ENCODE peak calls at places on chromosomes 3 and 15, in eight cellular contexts. One of them, this sample, is unnamed.
A peak's percentile ranks its signal among the peaks of the same experiment; 100 is the strongest.

GRCh38 chr15:49145651-49146609 is 9.5 kb downstream of the COPS2 start:
- DNase-seq in MCF 10A: peak; percentile 58
- DNase-seq in pancreas: no peak
- DNase-seq in cardiac fibroblast: peak; percentile 85
- DNase-seq in body of pancreas: peak; percentile 48
- DNase-seq in GM13976: peak; percentile 21
- DNase-seq in lower lobe of right lung: no peak
- DNase-seq in CD4-positive, alpha-beta T cell: peak; percentile 4
- DNase-seq in this sample: no peak

GRCh38 chr15:55247276-55247675 is 42.3 kb downstream of the RAB27A start:
- DNase-seq in MCF 10A: no peak
- DNase-seq in pancreas: no peak
- DNase-seq in cardiac fibroblast: no peak
- DNase-seq in body of pancreas: no peak
- DNase-seq in GM13976: no peak
- DNase-seq in lower lobe of right lung: no peak
- DNase-seq in CD4-positive, alpha-beta T cell: no peak
- DNase-seq in this sample: no peak

GRCh38 chr3:115581347-115582135 is 41.8 kb upstream of the GAP43 start:
- DNase-seq in MCF 10A: peak; percentile 46
- DNase-seq in pancreas: no peak
- DNase-seq in cardiac fibroblast: peak; percentile 32
- DNase-seq in body of pancreas: no peak
- DNase-seq in GM13976: no peak
- DNase-seq in lower lobe of right lung: no peak
- DNase-seq in CD4-positive, alpha-beta T cell: no peak
- DNase-seq in this sample: no peak

GRCh38 chr15:52183562-52184173 is 7.5 kb downstream of the GNB5 start:
- DNase-seq in MCF 10A: peak; percentile 55
- DNase-seq in pancreas: no peak
- DNase-seq in cardiac fibroblast: peak; percentile 68
- DNase-seq in body of pancreas: peak; percentile 59
- DNase-seq in GM13976: no peak
- DNase-seq in lower lobe of right lung: no peak
- DNase-seq in CD4-positive, alpha-beta T cell: no peak
- DNase-seq in this sample: no peak

GRCh38 chr3:10223676-10224639 is 24.3 kb upstream of the TATDN2 start:
- DNase-seq in MCF 10A: no peak
- DNase-seq in pancreas: no peak
- DNase-seq in cardiac fibroblast: peak; percentile 26
- DNase-seq in body of pancreas: no peak
- DNase-seq in GM13976: peak; percentile 60
- DNase-seq in lower lobe of right lung: no peak
- DNase-seq in CD4-positive, alpha-beta T cell: peak; percentile 15
- DNase-seq in this sample: no peak

GRCh38 chr15:94582368-94582767 is 351.0 kb downstream of the MCTP2 start:
- DNase-seq in MCF 10A: peak; percentile 62
- DNase-seq in pancreas: no peak
- DNase-seq in cardiac fibroblast: no peak
- DNase-seq in body of pancreas: no peak
- DNase-seq in GM13976: peak; percentile 4
- DNase-seq in lower lobe of right lung: no peak
- DNase-seq in CD4-positive, alpha-beta T cell: no peak
- DNase-seq in this sample: no peak

GRCh38 chr15:74180689-74181602 is 7.4 kb downstream of the ISLR start:
- DNase-seq in MCF 10A: no peak
- DNase-seq in pancreas: no peak
- DNase-seq in cardiac fibroblast: no peak
- DNase-seq in body of pancreas: no peak
- DNase-seq in GM13976: no peak
- DNase-seq in lower lobe of right lung: peak; percentile 41
- DNase-seq in CD4-positive, alpha-beta T cell: no peak
- DNase-seq in this sample: no peak

GRCh38 chr3:61627768-61628185 is 66.4 kb downstream of the PTPRG start:
- DNase-seq in MCF 10A: peak; percentile 67
- DNase-seq in pancreas: no peak
- DNase-seq in cardiac fibroblast: peak; percentile 89
- DNase-seq in body of pancreas: peak; percentile 31
- DNase-seq in GM13976: no peak
- DNase-seq in lower lobe of right lung: no peak
- DNase-seq in CD4-positive, alpha-beta T cell: no peak
- DNase-seq in this sample: no peak

GRCh38 chr3:23324745-23325144 is 121.6 kb downstream of the UBE2E2 start:
- DNase-seq in MCF 10A: peak; percentile 43
- DNase-seq in pancreas: no peak
- DNase-seq in cardiac fibroblast: peak; percentile 63
- DNase-seq in body of pancreas: no peak
- DNase-seq in GM13976: no peak
- DNase-seq in lower lobe of right lung: no peak
- DNase-seq in CD4-positive, alpha-beta T cell: no peak
- DNase-seq in this sample: no peak

GRCh38 chr3:9747267-9747666 is 2.5 kb upstream of the OGG1 start:
- DNase-seq in MCF 10A: no peak
- DNase-seq in pancreas: no peak
- DNase-seq in cardiac fibroblast: peak; percentile 70
- DNase-seq in body of pancreas: no peak
- DNase-seq in GM13976: no peak
- DNase-seq in lower lobe of right lung: no peak
- DNase-seq in CD4-positive, alpha-beta T cell: no peak
- DNase-seq in this sample: no peak

GRCh38 chr3:126344380-126345041 is 12.7 kb downstream of the KLF15 start:
- DNase-seq in MCF 10A: no peak
- DNase-seq in pancreas: no peak
- DNase-seq in cardiac fibroblast: no peak
- DNase-seq in body of pancreas: no peak
- DNase-seq in GM13976: no peak
- DNase-seq in lower lobe of right lung: peak; percentile 39
- DNase-seq in CD4-positive, alpha-beta T cell: no peak
- DNase-seq in this sample: peak; percentile 3

GRCh38 chr15:67051088-67051659 is 14.2 kb upstream of the SMAD3 start:
- DNase-seq in MCF 10A: no peak
- DNase-seq in pancreas: peak; percentile 46
- DNase-seq in cardiac fibroblast: no peak
- DNase-seq in body of pancreas: peak; percentile 63
- DNase-seq in GM13976: no peak
- DNase-seq in lower lobe of right lung: no peak
- DNase-seq in CD4-positive, alpha-beta T cell: no peak
- DNase-seq in this sample: no peak

GRCh38 chr3:100159564-100160153 is 45.4 kb upstream of the FILIP1L start:
- DNase-seq in MCF 10A: no peak
- DNase-seq in pancreas: no peak
- DNase-seq in cardiac fibroblast: peak; percentile 81
- DNase-seq in body of pancreas: no peak
- DNase-seq in GM13976: no peak
- DNase-seq in lower lobe of right lung: no peak
- DNase-seq in CD4-positive, alpha-beta T cell: no peak
- DNase-seq in this sample: no peak

GRCh38 chr3:4107430-4107829 is 195.7 kb upstream of the SETMAR start:
- DNase-seq in MCF 10A: no peak
- DNase-seq in pancreas: no peak
- DNase-seq in cardiac fibroblast: no peak
- DNase-seq in body of pancreas: no peak
- DNase-seq in GM13976: no peak
- DNase-seq in lower lobe of right lung: no peak
- DNase-seq in CD4-positive, alpha-beta T cell: no peak
- DNase-seq in this sample: no peak

GRCh38 chr3:151792411-151792810 is 21.5 kb upstream of the AADAC start:
- DNase-seq in MCF 10A: no peak
- DNase-seq in pancreas: no peak
- DNase-seq in cardiac fibroblast: no peak
- DNase-seq in body of pancreas: peak; percentile 54
- DNase-seq in GM13976: no peak
- DNase-seq in lower lobe of right lung: no peak
- DNase-seq in CD4-positive, alpha-beta T cell: no peak
- DNase-seq in this sample: no peak

GRCh38 chr3:151796105-151796705 is 17.7 kb upstream of the AADAC start:
- DNase-seq in MCF 10A: no peak
- DNase-seq in pancreas: no peak
- DNase-seq in cardiac fibroblast: peak; percentile 61
- DNase-seq in body of pancreas: no peak
- DNase-seq in GM13976: no peak
- DNase-seq in lower lobe of right lung: no peak
- DNase-seq in CD4-positive, alpha-beta T cell: no peak
- DNase-seq in this sample: no peak

GRCh38 chr3:151789853-151790463 is 24.0 kb upstream of the AADAC start:
- DNase-seq in MCF 10A: no peak
- DNase-seq in pancreas: no peak
- DNase-seq in cardiac fibroblast: no peak
- DNase-seq in body of pancreas: no peak
- DNase-seq in GM13976: no peak
- DNase-seq in lower lobe of right lung: no peak
- DNase-seq in CD4-positive, alpha-beta T cell: no peak
- DNase-seq in this sample: no peak

GRCh38 chr3:151795276-151795675 is 18.6 kb upstream of the AADAC start:
- DNase-seq in MCF 10A: peak; percentile 62
- DNase-seq in pancreas: no peak
- DNase-seq in cardiac fibroblast: peak; percentile 85
- DNase-seq in body of pancreas: no peak
- DNase-seq in GM13976: no peak
- DNase-seq in lower lobe of right lung: no peak
- DNase-seq in CD4-positive, alpha-beta T cell: no peak
- DNase-seq in this sample: no peak

DNA sequence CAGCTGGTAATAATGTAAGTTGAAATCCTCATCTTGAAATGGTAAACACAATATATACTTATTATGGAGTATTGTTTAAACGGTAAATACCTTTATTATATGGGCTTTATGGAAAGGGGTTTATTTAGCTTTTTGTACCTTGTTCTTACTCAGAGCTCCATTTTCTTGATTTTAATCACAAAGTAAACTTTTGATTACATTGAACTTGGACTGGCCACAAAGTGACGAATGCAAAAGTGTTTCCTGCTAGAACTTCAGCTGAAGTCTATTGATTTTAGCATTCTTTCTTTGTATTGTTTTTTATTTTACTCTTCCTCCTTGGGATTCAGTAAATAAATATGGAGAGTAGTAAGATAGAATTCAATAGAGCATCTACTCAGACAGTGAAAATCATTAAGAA is 19.8 kb upstream of the AADAC start:
- DNase-seq in MCF 10A: no peak
- DNase-seq in pancreas: no peak
- DNase-seq in cardiac fibroblast: no peak
- DNase-seq in body of pancreas: peak; percentile 32
- DNase-seq in GM13976: no peak
- DNase-seq in lower lobe of right lung: no peak
- DNase-seq in CD4-positive, alpha-beta T cell: no peak
- DNase-seq in this sample: no peak
- TF ChIP-seq CTCF in MCF 10A: no peak
- TF ChIP-seq CTCF in pancreas: no peak
- TF ChIP-seq CTCF in cardiac fibroblast: no peak
- TF ChIP-seq CTCF in body of pancreas: no peak
- TF ChIP-seq CTCF in GM13976: no peak
- TF ChIP-seq CTCF in lower lobe of right lung: no peak
- TF ChIP-seq CTCF in CD4-positive, alpha-beta T cell: no peak
- TF ChIP-seq CTCF in this sample: no peak

DNA sequence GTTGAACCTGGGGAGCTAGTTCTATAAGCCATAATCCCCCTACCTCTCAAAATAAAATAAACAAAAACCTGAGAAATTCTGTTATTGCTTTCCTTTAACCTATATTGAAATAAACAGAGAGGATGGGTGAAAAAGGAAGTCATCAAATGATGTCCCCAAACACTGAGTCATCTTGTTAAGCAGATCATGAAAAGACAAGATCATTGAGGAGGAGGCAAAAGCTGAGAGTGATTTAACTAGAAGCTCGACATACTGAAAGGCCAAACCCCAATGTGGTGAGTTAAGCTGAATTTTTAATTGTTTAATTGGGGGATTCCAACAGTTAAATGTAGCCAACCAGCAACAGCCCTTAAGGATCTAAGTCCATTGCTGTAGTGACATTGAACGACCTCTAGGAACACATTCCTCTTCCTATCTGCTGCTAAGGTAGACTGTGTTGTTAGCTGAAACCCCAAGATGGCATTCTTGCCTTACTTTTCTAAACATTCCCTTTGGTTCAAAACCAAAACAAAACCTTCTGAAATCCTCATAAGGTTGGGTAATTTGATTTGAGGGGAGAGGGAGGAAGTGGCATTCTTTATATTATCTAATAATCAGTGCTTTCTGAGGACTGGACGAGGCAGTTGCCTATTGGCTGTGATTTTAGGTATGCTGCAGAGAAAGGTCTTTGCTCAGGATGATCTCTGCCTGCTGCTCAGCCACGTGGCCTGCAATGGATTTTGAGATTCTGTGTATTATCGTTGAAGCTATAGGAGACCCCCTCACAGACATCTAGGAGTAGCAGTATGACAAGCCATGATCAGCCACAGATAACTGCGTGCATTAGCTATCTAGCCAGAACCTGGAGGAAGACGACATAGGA is 62.7 kb upstream of the BNIP2 start:
- DNase-seq in MCF 10A: peak; percentile 54
- DNase-seq in pancreas: no peak
- DNase-seq in cardiac fibroblast: peak; percentile 32
- DNase-seq in body of pancreas: no peak
- DNase-seq in GM13976: no peak
- DNase-seq in lower lobe of right lung: no peak
- DNase-seq in CD4-positive, alpha-beta T cell: no peak
- DNase-seq in this sample: no peak
- TF ChIP-seq CTCF in MCF 10A: peak; percentile 73
- TF ChIP-seq CTCF in pancreas: no peak
- TF ChIP-seq CTCF in cardiac fibroblast: peak; percentile 27
- TF ChIP-seq CTCF in body of pancreas: no peak
- TF ChIP-seq CTCF in GM13976: no peak
- TF ChIP-seq CTCF in lower lobe of right lung: peak; percentile 30
- TF ChIP-seq CTCF in CD4-positive, alpha-beta T cell: peak; percentile 89
- TF ChIP-seq CTCF in this sample: no peak

GRCh38 chr3:119681279-119681678 is 4.1 kb upstream of the COX17 start:
- DNase-seq in MCF 10A: peak; percentile 48
- DNase-seq in pancreas: no peak
- DNase-seq in cardiac fibroblast: peak; percentile 65
- DNase-seq in body of pancreas: no peak
- DNase-seq in GM13976: peak; percentile 36
- DNase-seq in lower lobe of right lung: no peak
- DNase-seq in CD4-positive, alpha-beta T cell: no peak
- DNase-seq in this sample: no peak
- TF ChIP-seq CTCF in MCF 10A: peak; percentile 57
- TF ChIP-seq CTCF in pancreas: no peak
- TF ChIP-seq CTCF in cardiac fibroblast: peak; percentile 45
- TF ChIP-seq CTCF in body of pancreas: no peak
- TF ChIP-seq CTCF in GM13976: peak; percentile 42
- TF ChIP-seq CTCF in lower lobe of right lung: peak; percentile 54
- TF ChIP-seq CTCF in CD4-positive, alpha-beta T cell: no peak
- TF ChIP-seq CTCF in this sample: peak; percentile 31

GRCh38 chr15:34621675-34622074 is 38.2 kb upstream of the GOLGA8B start:
- DNase-seq in MCF 10A: peak; percentile 51
- DNase-seq in pancreas: no peak
- DNase-seq in cardiac fibroblast: peak; percentile 53
- DNase-seq in body of pancreas: peak; percentile 3
- DNase-seq in GM13976: peak; percentile 4
- DNase-seq in lower lobe of right lung: no peak
- DNase-seq in CD4-positive, alpha-beta T cell: no peak
- DNase-seq in this sample: no peak
- TF ChIP-seq CTCF in MCF 10A: peak; percentile 52
- TF ChIP-seq CTCF in pancreas: no peak
- TF ChIP-seq CTCF in cardiac fibroblast: peak; percentile 30
- TF ChIP-seq CTCF in body of pancreas: no peak
- TF ChIP-seq CTCF in GM13976: peak; percentile 13
- TF ChIP-seq CTCF in lower lobe of right lung: peak; percentile 25
- TF ChIP-seq CTCF in CD4-positive, alpha-beta T cell: no peak
- TF ChIP-seq CTCF in this sample: no peak

GRCh38 chr3:174862101-174862500 is 3.0 kb downstream of the NAALADL2 start:
- DNase-seq in MCF 10A: peak; percentile 69
- DNase-seq in pancreas: no peak
- DNase-seq in cardiac fibroblast: peak; percentile 6
- DNase-seq in body of pancreas: no peak
- DNase-seq in GM13976: no peak
- DNase-seq in lower lobe of right lung: no peak
- DNase-seq in CD4-positive, alpha-beta T cell: no peak
- DNase-seq in this sample: no peak
- TF ChIP-seq CTCF in MCF 10A: peak; percentile 43
- TF ChIP-seq CTCF in pancreas: no peak
- TF ChIP-seq CTCF in cardiac fibroblast: no peak
- TF ChIP-seq CTCF in body of pancreas: no peak
- TF ChIP-seq CTCF in GM13976: no peak
- TF ChIP-seq CTCF in lower lobe of right lung: peak; percentile 32
- TF ChIP-seq CTCF in CD4-positive, alpha-beta T cell: no peak
- TF ChIP-seq CTCF in this sample: no peak

This sample was measured in mesothelial cell of epicardium.